ENCODE peak calls at places on chromosomes 4 and X, in seven cellular contexts. P is bronchial epithelial cell, Q is tibial artery, A is anterior cingulate cortex, G is NCI-H1436, K is NCI-H1694, L is HL-60. D is an unnamed sample.

GRCh38 chrX:153669174-153669890 is 4.3 kb downstream of the PNCK start:
- DNase-seq in P (no peak), Q (no peak), A (no peak), G (peak; percentile 16), K (no peak), L (no peak), D (peak; percentile 85)

GRCh38 chr4:17817027-17817426 is 6.2 kb downstream of the NCAPG start:
- DNase-seq in P (peak; percentile 63), Q (no peak), A (no peak), G (no peak), K (peak; percentile 25), L (no peak), D (no peak)

GRCh38 chr4:183821090-183821853 is 83.8 kb upstream of the STOX2 start:
- DNase-seq in P (no peak), Q (no peak), A (no peak), G (no peak), K (peak; percentile 80), L (no peak), D (no peak)

GRCh38 chr4:184968784-184969201 is 49.5 kb upstream of the HELT start:
- DNase-seq in P (peak; percentile 60), Q (no peak), A (no peak), G (no peak), K (no peak), L (no peak), D (no peak)

GRCh38 chrX:74467656-74468055 is 46.4 kb downstream of the SLC16A2 start:
- DNase-seq in P (peak; percentile 17), Q (no peak), A (no peak), G (no peak), K (no peak), L (no peak), D (no peak)

GRCh38 chrX:12978205-12979010 is 3.5 kb downstream of the TMSB4X start:
- DNase-seq in P (peak; percentile 77), Q (peak; percentile 65), A (peak; percentile 8), G (no peak), K (no peak), L (no peak), D (no peak)

GRCh38 chr4:159902648-159903047 is 799.8 kb downstream of the RAPGEF2 start:
- DNase-seq in P (no peak), Q (no peak), A (no peak), G (no peak), K (no peak), L (no peak), D (no peak)

GRCh38 chr4:169124661-169125060 is 114.6 kb upstream of the CBR4 start:
- DNase-seq in P (no peak), Q (no peak), A (no peak), G (no peak), K (no peak), L (no peak), D (no peak)

GRCh38 chr4:188262464-188262863 is 123.2 kb downstream of the TRIML1 start:
- DNase-seq in P (peak; percentile 34), Q (no peak), A (no peak), G (no peak), K (no peak), L (no peak), D (no peak)

GRCh38 chr4:2643555-2643954 is 107.1 kb downstream of the FAM193A start:
- DNase-seq in P (no peak), Q (peak; percentile 38), A (no peak), G (no peak), K (no peak), L (no peak), D (no peak)

GRCh38 chr4:41176357-41176756 is 38.0 kb downstream of the APBB2 start:
- DNase-seq in P (no peak), Q (no peak), A (no peak), G (no peak), K (no peak), L (no peak), D (no peak)

GRCh38 chrX:138877746-138878145 is 166.2 kb upstream of the FGF13 start:
- DNase-seq in P (peak; percentile 86), Q (no peak), A (no peak), G (no peak), K (no peak), L (no peak), D (no peak)

GRCh38 chr4:1531683-1532548 is 125.7 kb upstream of the NKX1-1 start:
- DNase-seq in P (no peak), Q (no peak), A (no peak), G (no peak), K (no peak), L (no peak), D (no peak)

GRCh38 chrX:132227383-132228112 is 8.3 kb upstream of the RAP2C start:
- DNase-seq in P (peak; percentile 58), Q (no peak), A (no peak), G (no peak), K (no peak), L (no peak), D (no peak)

GRCh38 chr4:38757945-38758344 is 24.8 kb downstream of the TLR10 start:
- DNase-seq in P (peak; percentile 40), Q (no peak), A (no peak), G (no peak), K (no peak), L (no peak), D (no peak)

GRCh38 chr4:3879681-3880594 is 113.8 kb downstream of the ADRA2C start:
- DNase-seq in P (no peak), Q (peak; percentile 56), A (no peak), G (no peak), K (no peak), L (no peak), D (peak; percentile 85)

GRCh38 chrX:63513825-63514574 is 162.9 kb upstream of the SPIN4 start:
- DNase-seq in P (peak; percentile 31), Q (no peak), A (no peak), G (no peak), K (no peak), L (no peak), D (no peak)

GRCh38 chrX:7828594-7828993 is 14.4 kb upstream of the VCX start:
- DNase-seq in P (no peak), Q (no peak), A (no peak), G (no peak), K (no peak), L (no peak), D (no peak)

GRCh38 chrX:140492360-140492994 is 12.4 kb downstream of the SOX3 start:
- DNase-seq in P (no peak), Q (no peak), A (no peak), G (no peak), K (no peak), L (no peak), D (no peak)

GRCh38 chr4:6331018-6331417 is 61.4 kb downstream of the WFS1 start:
- DNase-seq in P (no peak), Q (no peak), A (no peak), G (no peak), K (no peak), L (no peak), D (no peak)

GRCh38 chrX:1248381-1249061 is 20.1 kb upstream of the CSF2RA start:
- DNase-seq in P (no peak), Q (no peak), A (no peak), G (no peak), K (no peak), L (no peak), D (no peak)

GRCh38 chr4:24989327-24989726 is 41.4 kb downstream of the LGI2 start:
- DNase-seq in P (no peak), Q (no peak), A (no peak), G (no peak), K (no peak), L (no peak), D (no peak)

D was measured in mesenteric fat pad.